ENCODE peak calls at places on chromosomes 7 and 10, in nine cellular contexts. X is fibroblast of lung; Y is fibroblast of gingiva; E is CD8-positive, alpha-beta memory T cell; I is activated CD4-positive, CD25-positive, alpha-beta regulatory T cell; Z is AG20443; P is choroid plexus epithelial cell; O is CD8-positive, alpha-beta T cell; A is NCI-H1092 treated with DMSO at 0.1 percent for 48 hours. U is an unnamed sample.

GRCh38 chr7:102208826-102209225 is 77.8 kb upstream of the SH2B2 start:
- DNase-seq in I (no peak), X (no peak), E (no peak), Z (no peak), P (no peak), O (no peak), A (no peak), Y (no peak), U (no peak)

GRCh38 chr10:11272915-11273389 is 255.3 kb downstream of the CELF2 start:
- DNase-seq in I (no peak), E (no peak), X (no peak), O (no peak), P (no peak), A (no peak), Z (no peak), Y (no peak), U (peak)

GRCh38 chr10:31064334-31064733 is 32.7 kb upstream of the ZNF438 start:
- DNase-seq in O (no peak), E (no peak), A (no peak), X (peak), I (no peak), Y (peak), Z (peak), P (peak), U (no peak)

GRCh38 chr7:120060283-120060682 is 212.7 kb upstream of the KCND2 start:
- DNase-seq in Y (peak), P (peak), I (no peak), A (no peak), Z (no peak), O (no peak), X (peak), E (no peak), U (no peak)

GRCh38 chr7:35518767-35519166 is 176.2 kb downstream of the HERPUD2 start:
- DNase-seq in Y (no peak), P (no peak), I (no peak), Z (no peak), O (no peak), X (no peak), A (no peak), E (no peak), U (no peak)

GRCh38 chr7:101814996-101815825 is 2.2 kb upstream of the CUX1 start:
- DNase-seq in A (peak), I (peak), E (peak), Y (no peak), X (peak), P (no peak), O (peak), Z (peak), U (peak)

GRCh38 chr10:16155761-16156322 is 281.0 kb upstream of the PTER start:
- DNase-seq in Y (no peak), E (no peak), O (no peak), I (no peak), P (no peak), Z (no peak), A (no peak), X (no peak), U (no peak)

GRCh38 chr10:4691776-4692175 is 134.2 kb upstream of the AKR1E2 start:
- DNase-seq in A (no peak), I (no peak), X (peak), Z (peak), O (no peak), Y (no peak), P (peak), E (no peak), U (no peak)

GRCh38 chr10:107971411-107971810 is 806.9 kb upstream of the SORCS1 start:
- DNase-seq in O (no peak), Y (peak), I (no peak), X (peak), Z (peak), P (peak), A (no peak), E (no peak), U (no peak)

GRCh38 chr7:51263631-51264484 is 52.8 kb downstream of the COBL start:
- DNase-seq in A (no peak), I (no peak), E (no peak), P (no peak), X (no peak), O (no peak), Y (no peak), Z (no peak), U (no peak)

GRCh38 chr10:44835300-44835699 is 75.8 kb upstream of the TMEM72 start:
- DNase-seq in E (no peak), I (no peak), A (no peak), Z (no peak), P (no peak), X (no peak), O (no peak), Y (no peak), U (no peak)

GRCh38 chr10:22317771-22318565 is 1.8 kb downstream of the COMMD3 start:
- DNase-seq in I (no peak), P (no peak), A (no peak), Y (no peak), X (no peak), Z (no peak), E (no peak), O (no peak), U (no peak)

GRCh38 chr10:35425596-35425995 is 89.3 kb downstream of the CCNY start:
- DNase-seq in E (no peak), O (no peak), I (no peak), Z (no peak), Y (peak), X (no peak), P (peak), A (no peak), U (no peak)

GRCh38 chr10:132980426-132981172 is 38.2 kb upstream of the CFAP46 start:
- DNase-seq in I (no peak), P (no peak), E (no peak), Z (no peak), O (no peak), Y (no peak), X (no peak), A (no peak), U (no peak)

GRCh38 chr7:7639847-7640220 is 718 bp upstream of the UMAD1 start:
- DNase-seq in A (peak), O (peak), I (no peak), P (peak), E (peak), X (peak), Z (peak), Y (no peak), U (peak)

GRCh38 chr7:24576171-24577052 is 3.2 kb downstream of the PALS2 start:
- DNase-seq in E (peak), Y (peak), P (peak), X (peak), O (no peak), A (peak), I (no peak), Z (peak), U (no peak)

GRCh38 chr7:133364959-133365680 is 112.2 kb downstream of the EXOC4 start:
- DNase-seq in P (peak), O (no peak), I (no peak), Z (peak), E (no peak), X (peak), Y (peak), A (no peak), U (no peak)

GRCh38 chr10:35819736-35820135 is 177.6 kb upstream of the FZD8 start:
- DNase-seq in I (no peak), E (no peak), Y (no peak), A (no peak), O (no peak), P (no peak), Z (no peak), X (no peak), U (no peak)

GRCh38 chr7:91852263-91852741 is 28.2 kb downstream of the MTERF1 start:
- DNase-seq in Z (no peak), A (no peak), X (no peak), P (peak), Y (no peak), E (no peak), O (no peak), I (no peak), U (no peak)

GRCh38 chr7:71165708-71166107 is 33.8 kb downstream of the GALNT17 start:
- DNase-seq in I (no peak), X (no peak), Y (no peak), E (no peak), Z (no peak), O (no peak), P (no peak), A (no peak), U (no peak)

GRCh38 chr10:18607503-18607902 is 43.9 kb downstream of the NSUN6 start:
- DNase-seq in I (no peak), Z (peak), A (no peak), P (peak), Y (peak), X (peak), O (no peak), E (no peak), U (no peak)

GRCh38 chr10:10872035-10872673 is 145.5 kb upstream of the CELF2 start:
- DNase-seq in Y (peak), E (no peak), P (peak), I (no peak), A (no peak), Z (peak), O (no peak), X (peak), U (no peak)

GRCh38 chr7:100875356-100875751 is 451 bp downstream of the SRRT start:
- DNase-seq in Y (no peak), A (peak), P (no peak), O (no peak), Z (peak), I (no peak), E (no peak), X (no peak), U (peak)

GRCh38 chr7:29254663-29255062 is 60.1 kb downstream of the CHN2 start:
- DNase-seq in A (no peak), I (no peak), E (no peak), Z (no peak), P (peak), Y (no peak), X (no peak), O (no peak), U (no peak)

GRCh38 chr10:15236340-15236739 is 67.8 kb upstream of the NMT2 start:
- DNase-seq in I (no peak), P (peak), Y (no peak), O (no peak), Z (peak), A (no peak), E (no peak), X (no peak), U (no peak)

GRCh38 chr7:95457947-95458346 is 23.1 kb upstream of the PON2 start:
- DNase-seq in P (no peak), Y (no peak), A (no peak), O (no peak), I (no peak), Z (no peak), E (no peak), X (no peak), U (no peak)

GRCh38 chr7:6392712-6393666 is 54.8 kb downstream of the DAGLB start:
- DNase-seq in A (no peak), I (no peak), O (no peak), Z (peak), Y (peak), P (peak), X (peak), E (no peak), U (no peak)